ENCODE peak calls at places on chromosomes 2 and 18, in six cellular contexts. One of them, this sample, is unnamed.

GRCh38 chr2:69171070-69171811 is 158.3 kb downstream of the ANTXR1 start:
- DNase-seq in naive B cell: no peak
- DNase-seq in NCI-H1092: no peak
- DNase-seq in activated naive CD8-positive, alpha-beta T cell treated with anti-CD3 and anti-CD28 coated beads, Interleukin-2, amount 50 U/mL, for 16 hours: no peak
- DNase-seq in dorsolateral prefrontal cortex: no peak
- DNase-seq in T47D: peak; percentile 25
- DNase-seq in this sample: no peak

GRCh38 chr2:112665113-112665780 is 19.5 kb downstream of the SLC20A1 start:
- DNase-seq in activated naive CD8-positive, alpha-beta T cell treated with anti-CD3 and anti-CD28 coated beads, Interleukin-2, amount 50 U/mL, for 16 hours: no peak
- DNase-seq in dorsolateral prefrontal cortex: no peak
- DNase-seq in T47D: peak; percentile 45
- DNase-seq in naive B cell: no peak
- DNase-seq in NCI-H1092: no peak
- DNase-seq in this sample: no peak

GRCh38 chr2:222844323-222844722 is 16.5 kb upstream of the ACSL3 start:
- DNase-seq in dorsolateral prefrontal cortex: no peak
- DNase-seq in naive B cell: no peak
- DNase-seq in activated naive CD8-positive, alpha-beta T cell treated with anti-CD3 and anti-CD28 coated beads, Interleukin-2, amount 50 U/mL, for 16 hours: no peak
- DNase-seq in NCI-H1092: no peak
- DNase-seq in T47D: no peak
- DNase-seq in this sample: no peak

GRCh38 chr2:98839292-98839691 is 96.7 kb downstream of the CRACDL start:
- DNase-seq in activated naive CD8-positive, alpha-beta T cell treated with anti-CD3 and anti-CD28 coated beads, Interleukin-2, amount 50 U/mL, for 16 hours: no peak
- DNase-seq in T47D: no peak
- DNase-seq in naive B cell: no peak
- DNase-seq in dorsolateral prefrontal cortex: no peak
- DNase-seq in NCI-H1092: no peak
- DNase-seq in this sample: no peak

GRCh38 chr18:32295604-32296003 is 105.8 kb downstream of the MEP1B start:
- DNase-seq in naive B cell: no peak
- DNase-seq in NCI-H1092: no peak
- DNase-seq in activated naive CD8-positive, alpha-beta T cell treated with anti-CD3 and anti-CD28 coated beads, Interleukin-2, amount 50 U/mL, for 16 hours: no peak
- DNase-seq in T47D: no peak
- DNase-seq in dorsolateral prefrontal cortex: no peak
- DNase-seq in this sample: no peak

GRCh38 chr18:48923746-48924580 is 26.8 kb downstream of the SMAD7 start:
- DNase-seq in dorsolateral prefrontal cortex: no peak
- DNase-seq in activated naive CD8-positive, alpha-beta T cell treated with anti-CD3 and anti-CD28 coated beads, Interleukin-2, amount 50 U/mL, for 16 hours: no peak
- DNase-seq in T47D: no peak
- DNase-seq in NCI-H1092: no peak
- DNase-seq in naive B cell: peak; percentile 58
- DNase-seq in this sample: peak; percentile 83

GRCh38 chr2:151973013-151973900 is 125.6 kb downstream of the CACNB4 start:
- DNase-seq in naive B cell: no peak
- DNase-seq in dorsolateral prefrontal cortex: no peak
- DNase-seq in NCI-H1092: no peak
- DNase-seq in activated naive CD8-positive, alpha-beta T cell treated with anti-CD3 and anti-CD28 coated beads, Interleukin-2, amount 50 U/mL, for 16 hours: no peak
- DNase-seq in T47D: no peak
- DNase-seq in this sample: no peak

GRCh38 chr18:23193727-23194126 is 58.4 kb downstream of the CABLES1 start:
- DNase-seq in dorsolateral prefrontal cortex: no peak
- DNase-seq in NCI-H1092: no peak
- DNase-seq in T47D: no peak
- DNase-seq in naive B cell: no peak
- DNase-seq in activated naive CD8-positive, alpha-beta T cell treated with anti-CD3 and anti-CD28 coated beads, Interleukin-2, amount 50 U/mL, for 16 hours: no peak
- DNase-seq in this sample: no peak

GRCh38 chr2:16615687-16616615 is 49.7 kb downstream of the CYRIA start:
- DNase-seq in T47D: no peak
- DNase-seq in dorsolateral prefrontal cortex: peak; percentile 73
- DNase-seq in activated naive CD8-positive, alpha-beta T cell treated with anti-CD3 and anti-CD28 coated beads, Interleukin-2, amount 50 U/mL, for 16 hours: no peak
- DNase-seq in NCI-H1092: no peak
- DNase-seq in naive B cell: no peak
- DNase-seq in this sample: no peak

GRCh38 chr2:73910873-73911547 is 15.7 kb upstream of the DGUOK start:
- DNase-seq in T47D: no peak
- DNase-seq in NCI-H1092: no peak
- DNase-seq in dorsolateral prefrontal cortex: no peak
- DNase-seq in activated naive CD8-positive, alpha-beta T cell treated with anti-CD3 and anti-CD28 coated beads, Interleukin-2, amount 50 U/mL, for 16 hours: no peak
- DNase-seq in naive B cell: no peak
- DNase-seq in this sample: no peak

GRCh38 chr2:20624156-20624883 is 26.6 kb downstream of the HS1BP3 start:
- DNase-seq in T47D: no peak
- DNase-seq in naive B cell: no peak
- DNase-seq in NCI-H1092: no peak
- DNase-seq in activated naive CD8-positive, alpha-beta T cell treated with anti-CD3 and anti-CD28 coated beads, Interleukin-2, amount 50 U/mL, for 16 hours: no peak
- DNase-seq in dorsolateral prefrontal cortex: no peak
- DNase-seq in this sample: peak; percentile 50

GRCh38 chr2:203648273-203648672 is 58.2 kb upstream of the CD28 start:
- DNase-seq in dorsolateral prefrontal cortex: no peak
- DNase-seq in NCI-H1092: no peak
- DNase-seq in activated naive CD8-positive, alpha-beta T cell treated with anti-CD3 and anti-CD28 coated beads, Interleukin-2, amount 50 U/mL, for 16 hours: no peak
- DNase-seq in T47D: peak; percentile 63
- DNase-seq in naive B cell: no peak
- DNase-seq in this sample: no peak

GRCh38 chr2:71603311-71603794 is 150.0 kb downstream of the DYSF start:
- DNase-seq in dorsolateral prefrontal cortex: peak; percentile 24
- DNase-seq in activated naive CD8-positive, alpha-beta T cell treated with anti-CD3 and anti-CD28 coated beads, Interleukin-2, amount 50 U/mL, for 16 hours: no peak
- DNase-seq in T47D: no peak
- DNase-seq in NCI-H1092: no peak
- DNase-seq in naive B cell: no peak
- DNase-seq in this sample: peak; percentile 68

GRCh38 chr2:5756266-5756665 is 64.1 kb downstream of the SOX11 start:
- DNase-seq in NCI-H1092: no peak
- DNase-seq in naive B cell: no peak
- DNase-seq in T47D: no peak
- DNase-seq in dorsolateral prefrontal cortex: no peak
- DNase-seq in activated naive CD8-positive, alpha-beta T cell treated with anti-CD3 and anti-CD28 coated beads, Interleukin-2, amount 50 U/mL, for 16 hours: no peak
- DNase-seq in this sample: no peak

This sample was measured in spleen.